ENCODE peak calls at places on chromosomes 4 and X, in five cellular contexts. T is iris pigment epithelial cell, I is ACHN, M is AG08395, F is neural crest cell. J is an unnamed sample.

GRCh38 chr4:71713611-71714203 is 70.2 kb downstream of the GC start:
- DNase-seq in I (peak), F (no peak), M (peak), T (peak), J (peak)

GRCh38 chrX:23919706-23920320 is 12.0 kb downstream of the CXorf58 start:
- DNase-seq in F (no peak), T (no peak), M (no peak), I (no peak), J (no peak)

GRCh38 chr4:15130441-15130840 is 128.2 kb downstream of the CPEB2 start:
- DNase-seq in M (no peak), T (no peak), F (no peak), I (no peak), J (no peak)

GRCh38 chrX:107775734-107776511 is at the start of gene TSC22D3:
- DNase-seq in F (peak), T (peak), I (peak), M (peak), J (peak)

GRCh38 chr4:58587856-58588255 is 1477.7 kb upstream of the IGFBP7 start:
- DNase-seq in M (no peak), F (no peak), I (peak), T (no peak), J (no peak)

GRCh38 chrX:39251995-39252394 is 450.7 kb downstream of the MID1IP1 start:
- DNase-seq in T (no peak), M (no peak), I (no peak), F (no peak), J (no peak)

GRCh38 chr4:174320501-174321199 is 36.9 kb downstream of the CEP44 start:
- DNase-seq in F (no peak), T (peak), I (no peak), M (no peak), J (no peak)

GRCh38 chrX:77937291-77937690 is 26.8 kb downstream of the ATP7A start:
- DNase-seq in I (no peak), T (peak), F (no peak), M (no peak), J (no peak)

GRCh38 chr4:85370400-85371032 is 104.4 kb upstream of the ARHGAP24 start:
- DNase-seq in F (peak), T (peak), M (peak), I (peak), J (peak)

GRCh38 chr4:2244947-2245786 is 3.2 kb upstream of the HAUS3 start:
- DNase-seq in I (no peak), M (no peak), F (peak), T (no peak), J (no peak)

GRCh38 chrX:9562851-9563250 is 98.0 kb downstream of the TBL1X start:
- DNase-seq in T (peak), F (no peak), I (peak), M (peak), J (no peak)